ENCODE peak calls at places on chromosomes 11 and 22, in four cellular contexts. One of them, this sample, is unnamed.

GRCh38 chr11:113994077-113994954 is 19.4 kb downstream of the HTR3A start:
- DNase-seq in BE2C: peak
- DNase-seq in heart right ventricle: peak
- DNase-seq in heart left ventricle: no peak
- DNase-seq in this sample: no peak

GRCh38 chr11:134560066-134560465 is 148.0 kb upstream of the B3GAT1 start:
- DNase-seq in BE2C: no peak
- DNase-seq in heart right ventricle: peak
- DNase-seq in heart left ventricle: no peak
- DNase-seq in this sample: no peak

GRCh38 chr22:26170795-26171194 is 1.5 kb downstream of the SEZ6L start:
- DNase-seq in BE2C: peak
- DNase-seq in heart right ventricle: peak
- DNase-seq in heart left ventricle: peak
- DNase-seq in this sample: no peak

GRCh38 chr22:29733362-29734322 is 13.8 kb downstream of the CABP7 start:
- DNase-seq in BE2C: peak
- DNase-seq in heart right ventricle: no peak
- DNase-seq in heart left ventricle: no peak
- DNase-seq in this sample: no peak

GRCh38 chr22:50281384-50281760 is 11.2 kb upstream of the MAPK11 start:
- DNase-seq in BE2C: no peak
- DNase-seq in heart right ventricle: no peak
- DNase-seq in heart left ventricle: no peak
- DNase-seq in this sample: no peak

GRCh38 chr22:25200967-25201366 is 1.3 kb downstream of the CRYBB3 start:
- DNase-seq in BE2C: no peak
- DNase-seq in heart right ventricle: no peak
- DNase-seq in heart left ventricle: no peak
- DNase-seq in this sample: no peak

GRCh38 chr22:32042924-32043323 is at the start of gene SLC5A1:
- DNase-seq in BE2C: no peak
- DNase-seq in heart right ventricle: no peak
- DNase-seq in heart left ventricle: no peak
- DNase-seq in this sample: no peak

GRCh38 chr22:18987765-18988164 is 51.7 kb upstream of the PRODH start:
- DNase-seq in BE2C: peak
- DNase-seq in heart right ventricle: no peak
- DNase-seq in heart left ventricle: no peak
- DNase-seq in this sample: no peak

GRCh38 chr22:18048441-18048898 is 24.1 kb upstream of the MICAL3 start:
- DNase-seq in BE2C: peak
- DNase-seq in heart right ventricle: no peak
- DNase-seq in heart left ventricle: no peak
- DNase-seq in this sample: no peak

GRCh38 chr11:83159901-83160865 is 3.3 kb downstream of the PCF11 start:
- DNase-seq in BE2C: no peak
- DNase-seq in heart right ventricle: no peak
- DNase-seq in heart left ventricle: no peak
- DNase-seq in this sample: no peak

GRCh38 chr11:28537822-28538221 is 429.6 kb downstream of the METTL15 start:
- DNase-seq in BE2C: no peak
- DNase-seq in heart right ventricle: no peak
- DNase-seq in heart left ventricle: no peak
- DNase-seq in this sample: no peak

GRCh38 chr11:119584193-119585037 is 144.6 kb downstream of the NECTIN1 start:
- DNase-seq in BE2C: peak
- DNase-seq in heart right ventricle: no peak
- DNase-seq in heart left ventricle: no peak
- DNase-seq in this sample: no peak

GRCh38 chr11:103875855-103876510 is 160.5 kb upstream of the DDI1 start:
- DNase-seq in BE2C: no peak
- DNase-seq in heart right ventricle: no peak
- DNase-seq in heart left ventricle: no peak
- DNase-seq in this sample: no peak

GRCh38 chr11:35289821-35290220 is 129.5 kb downstream of the SLC1A2 start:
- DNase-seq in BE2C: no peak
- DNase-seq in heart right ventricle: no peak
- DNase-seq in heart left ventricle: no peak
- DNase-seq in this sample: no peak

GRCh38 chr11:94424011-94424410 is 22.8 kb upstream of the GPR83 start:
- DNase-seq in BE2C: no peak
- DNase-seq in heart right ventricle: no peak
- DNase-seq in heart left ventricle: no peak
- DNase-seq in this sample: no peak

GRCh38 chr22:24697671-24698082 is 76.8 kb downstream of the PIWIL3 start:
- DNase-seq in BE2C: no peak
- DNase-seq in heart right ventricle: peak
- DNase-seq in heart left ventricle: no peak
- DNase-seq in this sample: no peak

GRCh38 chr22:39012525-39013516 is 1.2 kb upstream of the APOBEC3C start:
- DNase-seq in BE2C: no peak
- DNase-seq in heart right ventricle: no peak
- DNase-seq in heart left ventricle: no peak
- DNase-seq in this sample: no peak

GRCh38 chr22:39013923-39014722 is at the start of gene APOBEC3C:
- DNase-seq in BE2C: peak
- DNase-seq in heart right ventricle: peak
- DNase-seq in heart left ventricle: peak
- DNase-seq in this sample: peak

GRCh38 chr22:39016592-39016991 is 2.5 kb downstream of the APOBEC3C start:
- DNase-seq in BE2C: no peak
- DNase-seq in heart right ventricle: no peak
- DNase-seq in heart left ventricle: no peak
- DNase-seq in this sample: no peak

GRCh38 chr22:39021552-39022250 is 774 bp downstream of the APOBEC3D start:
- DNase-seq in BE2C: no peak
- DNase-seq in heart right ventricle: no peak
- DNase-seq in heart left ventricle: no peak
- DNase-seq in this sample: no peak

DNA sequence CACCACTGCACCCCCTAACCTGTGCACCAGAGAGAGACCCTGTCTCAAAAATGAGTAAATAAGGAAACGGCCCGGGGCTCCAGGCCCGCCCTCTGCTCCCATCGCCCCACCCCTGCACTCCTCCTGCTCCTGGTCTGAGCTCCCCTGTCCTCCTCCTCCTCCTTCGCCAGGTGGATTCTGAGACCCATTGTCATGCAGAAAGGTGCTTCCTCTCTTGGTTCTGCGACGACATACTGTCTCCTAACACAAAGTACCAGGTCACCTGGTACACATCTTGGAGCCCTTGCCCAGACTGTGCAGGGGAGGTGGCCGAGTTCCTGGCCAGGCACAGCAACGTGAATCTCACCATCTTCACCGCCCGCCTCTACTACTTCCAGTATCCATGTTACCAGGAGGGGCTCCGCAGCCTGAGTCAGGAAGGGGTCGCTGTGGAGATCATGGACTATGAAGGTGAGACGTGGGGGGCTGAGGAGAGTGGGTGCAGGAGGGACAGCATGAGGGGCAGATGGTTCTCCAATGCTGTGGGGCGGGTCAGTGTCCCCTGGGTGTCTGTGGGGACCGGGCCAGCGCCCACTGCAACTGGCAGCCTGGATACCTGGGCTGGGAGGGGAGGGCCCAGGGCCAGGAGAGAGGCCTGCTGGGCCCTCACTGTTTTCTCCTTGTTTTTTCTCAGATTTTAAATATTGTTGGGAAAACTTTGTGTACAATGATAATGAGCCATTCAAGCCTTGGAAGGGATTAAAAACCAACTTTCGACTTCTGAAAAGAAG is 3.1 kb upstream of the APOBEC3D start:
- DNase-seq in BE2C: no peak
- DNase-seq in heart right ventricle: no peak
- DNase-seq in heart left ventricle: no peak
- DNase-seq in this sample: no peak
- H3K4me3 ChIP-seq in BE2C: no peak
- H3K4me3 ChIP-seq in heart right ventricle: no peak
- H3K4me3 ChIP-seq in heart left ventricle: no peak
- H3K4me3 ChIP-seq in this sample: no peak

GRCh38 chr11:69842746-69843528 is 23.7 kb upstream of the FGF3 start:
- DNase-seq in BE2C: no peak
- DNase-seq in heart right ventricle: no peak
- DNase-seq in heart left ventricle: no peak
- DNase-seq in this sample: no peak

GRCh38 chr11:69841170-69841858 is 22.1 kb upstream of the FGF3 start:
- DNase-seq in BE2C: no peak
- DNase-seq in heart right ventricle: no peak
- DNase-seq in heart left ventricle: no peak
- DNase-seq in this sample: no peak

GRCh38 chr11:69840371-69841169 is 21.4 kb upstream of the FGF3 start:
- DNase-seq in BE2C: peak
- DNase-seq in heart right ventricle: no peak
- DNase-seq in heart left ventricle: no peak
- DNase-seq in this sample: no peak

GRCh38 chr11:69843529-69843921 is 24.3 kb upstream of the FGF3 start:
- DNase-seq in BE2C: no peak
- DNase-seq in heart right ventricle: no peak
- DNase-seq in heart left ventricle: no peak
- DNase-seq in this sample: no peak

GRCh38 chr11:69841859-69842698 is 22.9 kb upstream of the FGF3 start:
- DNase-seq in BE2C: no peak
- DNase-seq in heart right ventricle: no peak
- DNase-seq in heart left ventricle: no peak
- DNase-seq in this sample: no peak
- TF ChIP-seq CTCF in BE2C: peak
- TF ChIP-seq CTCF in heart right ventricle: peak
- TF ChIP-seq CTCF in heart left ventricle: peak
- TF ChIP-seq CTCF in this sample: peak

DNA sequence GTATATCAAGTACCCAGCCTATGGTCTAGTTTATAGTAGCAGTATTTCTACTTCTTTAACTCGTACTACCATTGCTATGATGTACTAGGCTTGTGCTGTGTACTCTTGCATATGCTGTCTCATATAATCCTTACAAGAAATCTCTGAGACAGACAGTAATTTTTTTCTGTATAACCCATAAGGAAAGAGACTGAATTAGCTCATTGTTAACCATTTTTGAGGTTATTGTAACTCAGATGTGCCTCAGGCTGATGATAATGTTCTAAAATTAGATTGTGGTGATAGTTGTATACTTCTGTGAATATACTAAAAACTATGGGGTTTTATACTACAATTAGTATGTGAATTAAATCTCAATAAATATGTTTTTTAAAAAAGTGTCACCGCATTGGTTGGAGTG is 112.2 kb upstream of the RRM1 start:
- DNase-seq in BE2C: no peak
- DNase-seq in heart right ventricle: no peak
- DNase-seq in heart left ventricle: no peak
- DNase-seq in this sample: no peak
- H3K4me3 ChIP-seq in BE2C: no peak
- H3K4me3 ChIP-seq in heart right ventricle: no peak
- H3K4me3 ChIP-seq in heart left ventricle: no peak
- H3K4me3 ChIP-seq in this sample: no peak

GRCh38 chr22:40818747-40819662 is at the start of gene SLC25A17:
- DNase-seq in BE2C: peak
- DNase-seq in heart right ventricle: peak
- DNase-seq in heart left ventricle: peak
- DNase-seq in this sample: peak
- TF ChIP-seq CTCF in BE2C: peak
- TF ChIP-seq CTCF in heart right ventricle: peak
- TF ChIP-seq CTCF in heart left ventricle: no peak
- TF ChIP-seq CTCF in this sample: peak

DNA sequence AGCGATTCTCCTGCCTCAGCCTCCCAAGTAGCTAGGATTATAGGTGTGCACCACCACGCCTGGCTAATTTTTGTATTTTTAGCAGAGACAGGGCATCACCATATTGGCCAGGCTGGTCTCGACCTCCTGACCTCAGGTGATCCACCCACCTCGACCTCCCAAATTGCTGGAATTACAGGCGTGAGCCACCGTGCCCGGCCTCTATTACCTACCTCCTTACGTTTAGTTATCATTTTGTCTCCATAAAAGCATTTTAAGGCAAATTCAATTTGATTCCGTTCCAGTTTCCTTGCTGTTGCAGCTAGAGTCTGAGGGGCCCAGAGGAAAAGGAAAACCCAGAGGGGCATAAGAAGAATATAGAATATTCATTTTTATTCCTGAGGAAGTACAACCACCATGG is 628 bp upstream of the DDX10 start:
- DNase-seq in BE2C: no peak
- DNase-seq in heart right ventricle: no peak
- DNase-seq in heart left ventricle: no peak
- DNase-seq in this sample: no peak
- H3K4me3 ChIP-seq in BE2C: peak
- H3K4me3 ChIP-seq in heart right ventricle: peak
- H3K4me3 ChIP-seq in heart left ventricle: peak
- H3K4me3 ChIP-seq in this sample: peak

GRCh38 chr11:20399498-20399897 is 12.0 kb downstream of the PRMT3 start:
- DNase-seq in BE2C: no peak
- DNase-seq in heart right ventricle: no peak
- DNase-seq in heart left ventricle: no peak
- DNase-seq in this sample: no peak

GRCh38 chr11:20403059-20403458 is 15.5 kb downstream of the PRMT3 start:
- DNase-seq in BE2C: no peak
- DNase-seq in heart right ventricle: no peak
- DNase-seq in heart left ventricle: no peak
- DNase-seq in this sample: no peak

DNA sequence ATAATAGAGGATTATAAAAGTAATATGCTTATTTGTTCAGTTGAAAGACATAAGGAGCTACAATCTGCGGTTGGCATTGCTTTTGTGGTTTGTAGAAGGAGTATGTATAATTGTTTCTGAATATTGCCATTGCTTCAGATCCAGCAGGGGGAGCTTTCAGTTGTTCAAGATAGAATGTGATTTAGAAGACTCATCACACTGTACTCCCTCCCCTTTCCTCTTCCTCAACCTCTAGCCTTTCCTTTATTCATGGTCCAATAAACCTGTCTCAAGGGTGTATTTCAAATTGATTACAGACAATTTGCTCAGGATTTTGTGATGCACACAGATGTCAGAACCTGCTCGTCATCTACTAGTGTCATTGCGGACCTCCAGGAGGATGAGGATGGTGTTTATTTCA is 9.8 kb downstream of the PRMT3 start:
- DNase-seq in BE2C: peak
- DNase-seq in heart right ventricle: no peak
- DNase-seq in heart left ventricle: no peak
- DNase-seq in this sample: peak
- TF ChIP-seq CTCF in BE2C: peak
- TF ChIP-seq CTCF in heart right ventricle: peak
- TF ChIP-seq CTCF in heart left ventricle: peak
- TF ChIP-seq CTCF in this sample: peak

GRCh38 chr11:111605681-111606080 is 3.4 kb downstream of the SIK2 start:
- DNase-seq in BE2C: no peak
- DNase-seq in heart right ventricle: no peak
- DNase-seq in heart left ventricle: no peak
- DNase-seq in this sample: no peak
- H3K4me3 ChIP-seq in BE2C: no peak
- H3K4me3 ChIP-seq in heart right ventricle: no peak
- H3K4me3 ChIP-seq in heart left ventricle: no peak
- H3K4me3 ChIP-seq in this sample: no peak

DNA sequence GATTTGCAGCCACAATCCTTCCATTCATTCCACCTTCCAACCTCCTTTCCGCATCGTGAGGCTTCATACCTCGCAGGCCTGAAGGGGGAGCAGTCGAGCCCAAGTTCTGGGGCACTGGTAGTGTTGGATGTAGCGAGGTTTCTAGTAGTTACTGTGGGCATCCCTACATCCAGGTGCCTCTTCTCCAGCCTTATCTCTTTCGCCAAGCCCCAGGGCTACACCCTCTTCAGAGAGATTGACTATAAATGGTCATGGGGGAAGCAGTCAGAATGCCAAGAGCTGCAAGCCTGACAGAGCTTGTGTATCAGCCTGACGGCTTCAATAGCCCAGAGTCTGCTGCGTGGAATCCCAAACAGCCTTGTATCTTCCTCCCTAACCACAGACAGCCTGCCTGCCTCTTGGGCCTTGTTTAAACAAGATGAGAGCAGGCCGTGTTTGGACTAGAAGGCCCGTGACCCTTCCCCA is 28.9 kb downstream of the CLMP start:
- DNase-seq in BE2C: peak
- DNase-seq in heart right ventricle: peak
- DNase-seq in heart left ventricle: no peak
- DNase-seq in this sample: no peak
- TF ChIP-seq CTCF in BE2C: peak
- TF ChIP-seq CTCF in heart right ventricle: peak
- TF ChIP-seq CTCF in heart left ventricle: peak
- TF ChIP-seq CTCF in this sample: peak